ENCODE peak calls at places on chromosomes 5 and 9, in eight cellular contexts. One of them, this sample, is unnamed. For H4K20me1, the result is how much of the 10 kb centered on the place peaks cover.

GRCh38 chr5:10729320-10730133 is 31.5 kb downstream of the DAP start:
- DNase-seq in hepatocyte: no peak
- DNase-seq in mammary epithelial cell: no peak
- DNase-seq in GM23338: no peak
- DNase-seq in SK-N-SH: no peak
- DNase-seq in neural progenitor cell: no peak
- DNase-seq in HepG2: no peak
- DNase-seq in H9: no peak
- DNase-seq in this sample: peak

GRCh38 chr5:89105171-89105695 is 222.2 kb upstream of the MEF2C start:
- DNase-seq in hepatocyte: no peak
- DNase-seq in mammary epithelial cell: peak
- DNase-seq in GM23338: no peak
- DNase-seq in SK-N-SH: no peak
- DNase-seq in neural progenitor cell: no peak
- DNase-seq in HepG2: no peak
- DNase-seq in H9: no peak
- DNase-seq in this sample: no peak

GRCh38 chr5:180069589-180070247 is 1.8 kb downstream of the RNF130 start:
- DNase-seq in hepatocyte: no peak
- DNase-seq in mammary epithelial cell: no peak
- DNase-seq in GM23338: no peak
- DNase-seq in SK-N-SH: no peak
- DNase-seq in neural progenitor cell: peak
- DNase-seq in HepG2: peak
- DNase-seq in H9: no peak
- DNase-seq in this sample: no peak

GRCh38 chr5:75512383-75513074 is 838 bp downstream of the POLK start:
- DNase-seq in hepatocyte: no peak
- DNase-seq in mammary epithelial cell: no peak
- DNase-seq in GM23338: no peak
- DNase-seq in SK-N-SH: no peak
- DNase-seq in neural progenitor cell: no peak
- DNase-seq in HepG2: peak
- DNase-seq in H9: no peak
- DNase-seq in this sample: peak

GRCh38 chr9:93569775-93570174 is 6.6 kb upstream of the PHF2 start:
- DNase-seq in hepatocyte: no peak
- DNase-seq in mammary epithelial cell: no peak
- DNase-seq in GM23338: no peak
- DNase-seq in SK-N-SH: no peak
- DNase-seq in neural progenitor cell: no peak
- DNase-seq in HepG2: no peak
- DNase-seq in H9: no peak
- DNase-seq in this sample: no peak

GRCh38 chr5:132272341-132273210 is 15.1 kb downstream of the PDLIM4 start:
- DNase-seq in hepatocyte: peak
- DNase-seq in mammary epithelial cell: no peak
- DNase-seq in GM23338: peak
- DNase-seq in SK-N-SH: peak
- DNase-seq in neural progenitor cell: peak
- DNase-seq in HepG2: peak
- DNase-seq in H9: peak
- DNase-seq in this sample: peak

GRCh38 chr5:37197340-37198050 is 51.7 kb downstream of the CPLANE1 start:
- DNase-seq in hepatocyte: no peak
- DNase-seq in mammary epithelial cell: no peak
- DNase-seq in GM23338: peak
- DNase-seq in SK-N-SH: no peak
- DNase-seq in neural progenitor cell: no peak
- DNase-seq in HepG2: no peak
- DNase-seq in H9: no peak
- DNase-seq in this sample: peak

GRCh38 chr9:103899836-103900235 is 194.3 kb upstream of the SMC2 start:
- DNase-seq in hepatocyte: no peak
- DNase-seq in mammary epithelial cell: no peak
- DNase-seq in GM23338: no peak
- DNase-seq in SK-N-SH: no peak
- DNase-seq in neural progenitor cell: no peak
- DNase-seq in HepG2: no peak
- DNase-seq in H9: no peak
- DNase-seq in this sample: no peak

GRCh38 chr9:115106642-115107041 is 11.3 kb downstream of the TNC start:
- DNase-seq in hepatocyte: no peak
- DNase-seq in mammary epithelial cell: no peak
- DNase-seq in GM23338: no peak
- DNase-seq in SK-N-SH: no peak
- DNase-seq in neural progenitor cell: no peak
- DNase-seq in HepG2: no peak
- DNase-seq in H9: no peak
- DNase-seq in this sample: no peak

GRCh38 chr5:57432876-57433275 is 49.7 kb downstream of the ACTBL2 start:
- DNase-seq in hepatocyte: no peak
- DNase-seq in mammary epithelial cell: peak
- DNase-seq in GM23338: peak
- DNase-seq in SK-N-SH: no peak
- DNase-seq in neural progenitor cell: no peak
- DNase-seq in HepG2: peak
- DNase-seq in H9: no peak
- DNase-seq in this sample: peak

GRCh38 chr5:100902406-100903035 is 561 bp downstream of the ST8SIA4 start:
- DNase-seq in hepatocyte: peak
- DNase-seq in mammary epithelial cell: no peak
- DNase-seq in GM23338: peak
- DNase-seq in SK-N-SH: no peak
- DNase-seq in neural progenitor cell: peak
- DNase-seq in HepG2: no peak
- DNase-seq in H9: peak
- DNase-seq in this sample: no peak

GRCh38 chr9:35993976-35994720 is 36.2 kb upstream of the OR2S2 start:
- DNase-seq in hepatocyte: no peak
- DNase-seq in mammary epithelial cell: no peak
- DNase-seq in GM23338: no peak
- DNase-seq in SK-N-SH: no peak
- DNase-seq in neural progenitor cell: no peak
- DNase-seq in HepG2: no peak
- DNase-seq in H9: no peak
- DNase-seq in this sample: no peak

GRCh38 chr5:89071101-89071940 is 188.3 kb upstream of the MEF2C start:
- DNase-seq in hepatocyte: no peak
- DNase-seq in mammary epithelial cell: no peak
- DNase-seq in GM23338: no peak
- DNase-seq in SK-N-SH: no peak
- DNase-seq in neural progenitor cell: no peak
- DNase-seq in HepG2: no peak
- DNase-seq in H9: no peak
- DNase-seq in this sample: no peak

GRCh38 chr9:89313842-89314241 is 2.8 kb downstream of the CKS2 start:
- DNase-seq in hepatocyte: no peak
- DNase-seq in mammary epithelial cell: peak
- DNase-seq in GM23338: no peak
- DNase-seq in SK-N-SH: no peak
- DNase-seq in neural progenitor cell: no peak
- DNase-seq in HepG2: no peak
- DNase-seq in H9: no peak
- DNase-seq in this sample: no peak

GRCh38 chr5:53642006-53642405 is 81.6 kb downstream of the NDUFS4 start:
- DNase-seq in hepatocyte: no peak
- DNase-seq in mammary epithelial cell: peak
- DNase-seq in GM23338: no peak
- DNase-seq in SK-N-SH: no peak
- DNase-seq in neural progenitor cell: peak
- DNase-seq in HepG2: no peak
- DNase-seq in H9: no peak
- DNase-seq in this sample: peak

GRCh38 chr5:9644630-9645029 is 14.5 kb upstream of the TAS2R1 start:
- DNase-seq in hepatocyte: no peak
- DNase-seq in mammary epithelial cell: peak
- DNase-seq in GM23338: no peak
- DNase-seq in SK-N-SH: no peak
- DNase-seq in neural progenitor cell: no peak
- DNase-seq in HepG2: no peak
- DNase-seq in H9: no peak
- DNase-seq in this sample: no peak

GRCh38 chr9:97853844-97854695 is 1.0 kb downstream of the FOXE1 start:
- DNase-seq in hepatocyte: peak
- DNase-seq in mammary epithelial cell: peak
- DNase-seq in GM23338: peak
- DNase-seq in SK-N-SH: peak
- DNase-seq in neural progenitor cell: peak
- DNase-seq in HepG2: no peak
- DNase-seq in H9: peak
- DNase-seq in this sample: no peak

GRCh38 chr9:87063883-87064282 is 116.6 kb upstream of the GAS1 start:
- DNase-seq in hepatocyte: no peak
- DNase-seq in mammary epithelial cell: peak
- DNase-seq in GM23338: no peak
- DNase-seq in SK-N-SH: no peak
- DNase-seq in neural progenitor cell: no peak
- DNase-seq in HepG2: no peak
- DNase-seq in H9: no peak
- DNase-seq in this sample: no peak

GRCh38 chr9:37997636-37998374 is 71.2 kb downstream of the SHB start:
- DNase-seq in hepatocyte: peak
- DNase-seq in mammary epithelial cell: no peak
- DNase-seq in GM23338: no peak
- DNase-seq in SK-N-SH: peak
- DNase-seq in neural progenitor cell: peak
- DNase-seq in HepG2: no peak
- DNase-seq in H9: no peak
- DNase-seq in this sample: no peak

GRCh38 chr5:31404325-31404724 is 127.6 kb downstream of the DROSHA start:
- DNase-seq in hepatocyte: no peak
- DNase-seq in mammary epithelial cell: no peak
- DNase-seq in GM23338: no peak
- DNase-seq in SK-N-SH: no peak
- DNase-seq in neural progenitor cell: no peak
- DNase-seq in HepG2: no peak
- DNase-seq in H9: no peak
- DNase-seq in this sample: no peak

GRCh38 chr5:31396611-31397295 is 135.1 kb downstream of the DROSHA start:
- DNase-seq in hepatocyte: no peak
- DNase-seq in mammary epithelial cell: no peak
- DNase-seq in GM23338: no peak
- DNase-seq in SK-N-SH: no peak
- DNase-seq in neural progenitor cell: no peak
- DNase-seq in HepG2: no peak
- DNase-seq in H9: no peak
- DNase-seq in this sample: no peak

GRCh38 chr5:31397926-31398557 is 133.9 kb downstream of the DROSHA start:
- DNase-seq in hepatocyte: no peak
- DNase-seq in mammary epithelial cell: no peak
- DNase-seq in GM23338: no peak
- DNase-seq in SK-N-SH: no peak
- DNase-seq in neural progenitor cell: no peak
- DNase-seq in HepG2: no peak
- DNase-seq in H9: no peak
- DNase-seq in this sample: no peak

DNA sequence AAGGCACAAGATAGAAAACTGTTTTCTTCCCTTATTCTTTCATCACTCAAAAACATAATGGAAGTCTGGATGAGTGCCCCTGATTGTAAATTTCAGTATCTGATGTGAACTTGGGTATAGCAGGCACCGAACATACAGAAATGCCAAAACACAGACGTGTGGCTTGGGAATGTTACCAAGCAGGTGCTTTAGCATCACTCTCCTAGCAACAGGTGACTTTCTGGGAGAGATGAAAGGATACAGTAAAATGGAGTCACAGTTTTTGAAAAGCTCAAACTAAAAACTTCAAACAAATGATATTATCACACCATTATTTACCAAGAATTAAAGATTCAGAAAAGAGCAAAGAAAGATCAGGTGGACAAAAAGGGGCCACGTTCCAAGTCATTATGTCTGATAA is 130.2 kb downstream of the DROSHA start:
- DNase-seq in hepatocyte: no peak
- DNase-seq in mammary epithelial cell: no peak
- DNase-seq in GM23338: no peak
- DNase-seq in SK-N-SH: no peak
- DNase-seq in neural progenitor cell: no peak
- DNase-seq in HepG2: no peak
- DNase-seq in H9: no peak
- DNase-seq in this sample: no peak
- H3K27ac ChIP-seq in hepatocyte: no peak
- H3K27ac ChIP-seq in mammary epithelial cell: no peak
- H3K27ac ChIP-seq in GM23338: no peak
- H3K27ac ChIP-seq in SK-N-SH: no peak
- H3K27ac ChIP-seq in neural progenitor cell: no peak
- H3K27ac ChIP-seq in HepG2: no peak
- H3K27ac ChIP-seq in H9: no peak
- H3K27ac ChIP-seq in this sample: no peak

GRCh38 chr5:55307383-55308253 is at the start of the genes DHX29 and MTREX:
- DNase-seq in hepatocyte: peak
- DNase-seq in mammary epithelial cell: peak
- DNase-seq in GM23338: peak
- DNase-seq in SK-N-SH: peak
- DNase-seq in neural progenitor cell: peak
- DNase-seq in HepG2: peak
- DNase-seq in H9: peak
- DNase-seq in this sample: peak
- H4K20me1 ChIP-seq in hepatocyte: under half
- H4K20me1 ChIP-seq in mammary epithelial cell: under half
- H4K20me1 ChIP-seq in GM23338: under half
- H4K20me1 ChIP-seq in SK-N-SH: under half
- H4K20me1 ChIP-seq in neural progenitor cell: under half
- H4K20me1 ChIP-seq in HepG2: under half
- H4K20me1 ChIP-seq in H9: under half
- H4K20me1 ChIP-seq in this sample: under half

DNA sequence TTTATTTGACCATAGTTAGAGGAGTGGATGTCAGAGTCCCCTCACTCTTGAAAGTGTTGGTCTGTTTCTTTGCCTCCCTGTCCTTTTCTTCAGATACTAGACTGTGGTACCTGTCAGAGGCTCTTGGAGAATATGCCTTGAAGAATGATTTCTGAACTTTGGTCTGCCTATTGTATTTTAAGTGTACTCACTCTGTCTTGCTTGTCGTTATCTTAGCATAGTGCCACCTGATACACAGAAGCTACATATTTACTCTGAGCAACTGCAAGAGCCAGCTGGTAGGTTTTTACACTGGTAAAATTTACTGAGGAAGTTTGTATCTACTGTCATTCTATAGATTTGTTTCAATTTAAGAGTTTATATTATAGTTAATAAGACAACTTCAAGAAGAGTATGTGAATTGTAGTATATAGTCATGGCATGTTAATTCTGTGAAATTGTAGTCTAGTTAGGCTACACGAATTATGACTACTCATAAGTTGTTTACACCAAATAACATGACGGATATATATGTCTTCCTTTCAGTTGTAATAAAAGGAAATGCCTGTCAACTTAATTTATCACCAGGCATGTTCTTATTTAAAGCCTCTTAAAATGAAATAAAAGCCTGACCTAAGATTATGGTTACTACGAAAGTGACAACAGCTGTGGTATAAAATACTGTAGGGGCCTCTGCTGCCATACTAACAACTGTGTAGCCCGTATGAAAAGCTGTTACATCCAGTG is 201.7 kb downstream of the KDM4C start:
- DNase-seq in hepatocyte: peak
- DNase-seq in mammary epithelial cell: no peak
- DNase-seq in GM23338: no peak
- DNase-seq in SK-N-SH: no peak
- DNase-seq in neural progenitor cell: no peak
- DNase-seq in HepG2: no peak
- DNase-seq in H9: no peak
- DNase-seq in this sample: no peak
- H3K27ac ChIP-seq in hepatocyte: no peak
- H3K27ac ChIP-seq in mammary epithelial cell: no peak
- H3K27ac ChIP-seq in GM23338: no peak
- H3K27ac ChIP-seq in SK-N-SH: no peak
- H3K27ac ChIP-seq in neural progenitor cell: no peak
- H3K27ac ChIP-seq in HepG2: no peak
- H3K27ac ChIP-seq in H9: no peak
- H3K27ac ChIP-seq in this sample: no peak

GRCh38 chr5:140926903-140927573 is 939 bp downstream of the PCDHAC1 start:
- DNase-seq in hepatocyte: peak
- DNase-seq in mammary epithelial cell: no peak
- DNase-seq in GM23338: peak
- DNase-seq in SK-N-SH: no peak
- DNase-seq in neural progenitor cell: peak
- DNase-seq in HepG2: no peak
- DNase-seq in H9: peak
- DNase-seq in this sample: no peak
- H4K20me1 ChIP-seq in hepatocyte: under half
- H4K20me1 ChIP-seq in mammary epithelial cell: under half
- H4K20me1 ChIP-seq in GM23338: under half
- H4K20me1 ChIP-seq in SK-N-SH: under half
- H4K20me1 ChIP-seq in neural progenitor cell: under half
- H4K20me1 ChIP-seq in HepG2: under half
- H4K20me1 ChIP-seq in H9: under half
- H4K20me1 ChIP-seq in this sample: under half